ENCODE peak calls at places on chromosomes 16 and 17, in five cellular contexts. H is GM12878, D is NT2/D1, U is H1, M is HepG2. Z is an unnamed sample.

GRCh38 chr17:15287533-15288267 is 22.6 kb upstream of the PMP22 start:
- DNase-seq in H (no peak), D (no peak), U (no peak), M (no peak), Z (no peak)

GRCh38 chr16:47018223-47018891 is 44.9 kb upstream of the DNAJA2 start:
- DNase-seq in H (peak; percentile 98), D (no peak), U (no peak), M (peak; percentile 73), Z (peak; percentile 81)

GRCh38 chr17:12521416-12521815 is 144.3 kb upstream of the MYOCD start:
- DNase-seq in H (no peak), D (no peak), U (no peak), M (no peak), Z (no peak)

GRCh38 chr16:69286941-69287713 is 24.0 kb upstream of the VPS4A start:
- DNase-seq in H (peak; percentile 5), D (no peak), U (no peak), M (peak; percentile 62), Z (peak; percentile 22)

GRCh38 chr17:42908872-42909700 is 8.5 kb downstream of the G6PC1 start:
- DNase-seq in H (no peak), D (no peak), U (no peak), M (no peak), Z (no peak)

GRCh38 chr16:3131755-3132377 is 3.0 kb upstream of the ZNF213 start:
- DNase-seq in H (no peak), D (no peak), U (no peak), M (peak; percentile 48), Z (peak; percentile 56)

GRCh38 chr16:23564964-23565363 is 7.4 kb downstream of the UBFD1 start:
- DNase-seq in H (no peak), D (no peak), U (no peak), M (no peak), Z (no peak)

GRCh38 chr16:48972236-48972635 is 309.4 kb downstream of the CBLN1 start:
- DNase-seq in H (no peak), D (no peak), U (no peak), M (no peak), Z (no peak)

GRCh38 chr17:10843806-10844205 is 5.9 kb upstream of the PIRT start:
- DNase-seq in H (no peak), D (no peak), U (no peak), M (no peak), Z (no peak)

GRCh38 chr17:17032131-17032692 is 10.0 kb upstream of the MPRIP start:
- DNase-seq in H (no peak), D (no peak), U (no peak), M (peak; percentile 64), Z (no peak)

GRCh38 chr16:53132406-53132805 is 77.6 kb downstream of the CHD9 start:
- DNase-seq in H (no peak), D (no peak), U (no peak), M (no peak), Z (no peak)

GRCh38 chr17:61340431-61340830 is 59.2 kb upstream of the TBX2 start:
- DNase-seq in H (no peak), D (no peak), U (no peak), M (no peak), Z (no peak)

GRCh38 chr17:68396795-68397536 is 60.3 kb downstream of the WIPI1 start:
- DNase-seq in H (no peak), D (no peak), U (no peak), M (no peak), Z (no peak)

GRCh38 chr17:17403899-17404576 is 72.8 kb upstream of the MED9 start:
- DNase-seq in H (no peak), D (no peak), U (no peak), M (no peak), Z (no peak)

GRCh38 chr17:48241131-48241591 is 133.6 kb downstream of the SNX11 start:
- DNase-seq in H (peak; percentile 54), D (no peak), U (no peak), M (no peak), Z (no peak)

GRCh38 chr16:4053663-4054479 is 62.4 kb downstream of the ADCY9 start:
- DNase-seq in H (no peak), D (no peak), U (no peak), M (no peak), Z (no peak)

GRCh38 chr17:43026610-43027009 is 1.6 kb downstream of the RND2 start:
- DNase-seq in H (no peak), D (no peak), U (no peak), M (no peak), Z (no peak)

GRCh38 chr16:87966685-87967185 is 15.5 kb downstream of the BANP start:
- DNase-seq in H (no peak), D (no peak), U (no peak), M (no peak), Z (no peak)

GRCh38 chr16:88688013-88688778 is 1.9 kb upstream of the SNAI3 start:
- DNase-seq in H (no peak), D (no peak), U (no peak), M (no peak), Z (no peak)

GRCh38 chr17:58156839-58157803 is 8.9 kb downstream of the OR4D1 start:
- DNase-seq in H (no peak), D (no peak), U (no peak), M (no peak), Z (peak; percentile 66)

GRCh38 chr17:7858487-7858832 is 657 bp downstream of the CYB5D1 start:
- DNase-seq in H (no peak), D (no peak), U (no peak), M (peak; percentile 52), Z (peak; percentile 57)

DNA sequence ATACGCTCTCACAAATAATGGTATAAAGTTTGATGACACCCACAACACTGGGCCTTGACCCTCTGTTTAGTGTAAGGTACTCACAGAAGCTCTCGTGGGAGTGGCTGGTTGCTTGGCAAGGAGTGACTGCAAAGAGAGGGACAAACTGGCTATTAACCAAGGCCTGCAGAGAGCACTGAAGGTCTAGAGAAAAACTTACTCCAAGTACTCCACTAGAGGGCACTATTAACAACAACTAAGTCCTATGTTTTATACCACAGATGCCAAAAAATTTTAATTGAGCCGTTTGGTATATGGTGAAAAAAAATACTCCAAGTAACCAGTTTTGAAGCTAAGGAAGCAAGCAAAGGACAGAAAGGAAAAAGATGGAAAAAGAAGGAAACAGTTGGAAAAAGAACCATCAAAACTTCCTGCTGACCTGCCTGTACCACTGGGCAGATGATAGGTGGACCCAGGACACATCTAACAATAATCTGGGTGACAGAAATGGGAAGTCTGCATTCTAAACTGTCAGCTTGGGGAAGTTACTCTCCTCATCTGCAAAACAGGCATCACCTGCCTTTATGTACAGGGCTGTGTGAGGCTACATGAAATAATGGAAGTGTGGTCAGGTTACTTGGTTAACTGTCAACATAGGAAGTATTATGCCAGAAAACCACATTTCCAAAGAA is 23.2 kb downstream of the DYNC1LI2 start:
- DNase-seq in H (no peak), D (no peak), U (no peak), M (peak; percentile 60), Z (peak; percentile 70)
- TF ChIP-seq SUZ12 in H (no peak), D (no peak), U (no peak), M (no peak), Z (no peak)

DNA sequence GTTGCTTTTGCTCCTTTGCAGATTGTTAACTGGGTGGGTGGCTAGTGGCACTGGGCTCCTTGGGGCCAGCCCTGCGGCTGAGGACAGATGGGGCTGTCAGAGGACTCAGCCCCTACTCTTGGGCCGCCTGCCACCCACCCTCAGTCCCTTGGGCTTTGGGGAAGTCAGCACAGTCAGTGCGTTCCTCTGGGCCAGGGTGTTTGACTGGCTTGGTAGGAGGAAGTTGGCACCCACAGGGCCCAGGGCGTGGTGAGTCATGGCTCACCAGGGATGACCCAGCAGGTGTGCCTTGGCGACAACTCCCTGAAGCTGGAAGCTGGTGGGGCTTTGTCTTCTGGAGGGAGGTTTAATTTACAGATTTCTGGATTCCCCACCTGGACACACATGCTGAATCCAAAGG is 32.4 kb downstream of the HAPSTR1 start:
- DNase-seq in H (no peak), D (no peak), U (no peak), M (no peak), Z (no peak)
- TF ChIP-seq SUZ12 in H (no peak), D (no peak), U (no peak), M (no peak), Z (no peak)

DNA sequence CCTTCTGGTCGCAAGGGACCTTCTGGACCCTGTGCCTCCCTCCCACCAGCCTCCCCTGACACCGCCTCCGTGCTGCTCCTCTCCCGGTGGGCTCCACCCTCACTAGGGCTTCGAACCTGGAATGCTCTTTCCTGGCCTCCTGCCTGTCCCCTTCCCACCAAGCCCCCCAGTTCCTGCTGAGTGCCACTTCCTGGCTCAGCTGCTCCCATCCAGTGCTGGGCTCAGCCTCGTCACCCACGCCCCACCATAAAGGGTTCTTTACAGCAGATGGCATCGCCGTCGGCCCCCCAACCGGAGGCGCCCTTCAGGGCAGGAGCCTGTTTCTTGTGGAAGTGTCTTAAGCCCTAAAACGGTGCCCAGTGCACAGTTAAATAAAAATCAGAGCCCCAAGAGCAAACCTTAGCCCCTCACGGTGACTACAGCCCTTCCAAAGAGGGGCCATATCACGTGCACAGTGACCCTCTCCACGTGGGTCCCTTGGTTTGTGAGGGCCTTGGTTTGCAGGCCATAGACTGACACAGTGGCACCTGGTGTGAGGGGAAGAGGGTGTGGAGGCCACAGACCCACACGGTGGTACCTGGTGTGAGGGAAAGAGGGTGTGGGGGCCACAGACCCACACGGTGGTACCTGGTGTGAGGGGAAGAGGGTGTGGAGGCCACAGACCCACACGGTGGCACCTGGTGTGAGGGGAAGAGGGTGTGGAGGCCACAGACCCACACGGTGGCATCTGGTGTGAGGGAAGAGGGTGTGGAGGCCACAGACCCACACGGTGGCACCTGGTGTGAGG is 111.4 kb downstream of the METRNL start:
- DNase-seq in H (no peak), D (no peak), U (no peak), M (no peak), Z (no peak)
- TF ChIP-seq SUZ12 in H (no peak), D (no peak), U (no peak), M (no peak), Z (no peak)

GRCh38 chr16:15607700-15608396 is 35.1 kb downstream of the MARF1 start:
- DNase-seq in H (no peak), D (no peak), U (no peak), M (peak; percentile 67), Z (no peak)
- TF ChIP-seq SUZ12 in H (no peak), D (no peak), U (no peak), M (no peak), Z (no peak)